ENCODE peak calls at places on chromosomes 5 and 9, in four cellular contexts. One of them, this sample, is unnamed.

GRCh38 chr5:180070726-180071417 is 687 bp downstream of the RNF130 start:
- DNase-seq in hepatocyte: peak
- DNase-seq in naive thymus-derived CD4-positive, alpha-beta T cell: peak
- DNase-seq in ovary: no peak
- DNase-seq in this sample: no peak

GRCh38 chr5:37932450-37932849 is 92.6 kb upstream of the GDNF start:
- DNase-seq in hepatocyte: no peak
- DNase-seq in naive thymus-derived CD4-positive, alpha-beta T cell: no peak
- DNase-seq in ovary: no peak
- DNase-seq in this sample: no peak

GRCh38 chr9:26463841-26464240 is 428.8 kb downstream of the CAAP1 start:
- DNase-seq in hepatocyte: no peak
- DNase-seq in naive thymus-derived CD4-positive, alpha-beta T cell: no peak
- DNase-seq in ovary: no peak
- DNase-seq in this sample: no peak

GRCh38 chr5:150118561-150119229 is 32.3 kb upstream of the CSF1R start:
- DNase-seq in hepatocyte: no peak
- DNase-seq in naive thymus-derived CD4-positive, alpha-beta T cell: no peak
- DNase-seq in ovary: no peak
- DNase-seq in this sample: peak

GRCh38 chr9:110744753-110745522 is 76.3 kb downstream of the MUSK start:
- DNase-seq in hepatocyte: peak
- DNase-seq in naive thymus-derived CD4-positive, alpha-beta T cell: no peak
- DNase-seq in ovary: peak
- DNase-seq in this sample: peak

GRCh38 chr5:115396698-115397097 is 100.2 kb upstream of the CCDC112 start:
- DNase-seq in hepatocyte: no peak
- DNase-seq in naive thymus-derived CD4-positive, alpha-beta T cell: no peak
- DNase-seq in ovary: no peak
- DNase-seq in this sample: no peak

GRCh38 chr9:81445331-81445921 is 243.9 kb downstream of the TLE1 start:
- DNase-seq in hepatocyte: no peak
- DNase-seq in naive thymus-derived CD4-positive, alpha-beta T cell: no peak
- DNase-seq in ovary: no peak
- DNase-seq in this sample: no peak

GRCh38 chr9:27519466-27520465 is 4.3 kb upstream of the IFNK start:
- DNase-seq in hepatocyte: no peak
- DNase-seq in naive thymus-derived CD4-positive, alpha-beta T cell: no peak
- DNase-seq in ovary: no peak
- DNase-seq in this sample: no peak

GRCh38 chr9:100419166-100419565 is 7.8 kb upstream of the MSANTD3 start:
- DNase-seq in hepatocyte: no peak
- DNase-seq in naive thymus-derived CD4-positive, alpha-beta T cell: no peak
- DNase-seq in ovary: no peak
- DNase-seq in this sample: no peak

GRCh38 chr5:76125888-76126287 is 42.7 kb downstream of the SV2C start:
- DNase-seq in hepatocyte: no peak
- DNase-seq in naive thymus-derived CD4-positive, alpha-beta T cell: no peak
- DNase-seq in ovary: no peak
- DNase-seq in this sample: no peak

GRCh38 chr5:126695081-126695480 is 81.9 kb upstream of the LMNB1 start:
- DNase-seq in hepatocyte: no peak
- DNase-seq in naive thymus-derived CD4-positive, alpha-beta T cell: no peak
- DNase-seq in ovary: no peak
- DNase-seq in this sample: no peak

GRCh38 chr9:126982215-126983002 is 67.8 kb downstream of the RALGPS1 start:
- DNase-seq in hepatocyte: no peak
- DNase-seq in naive thymus-derived CD4-positive, alpha-beta T cell: no peak
- DNase-seq in ovary: no peak
- DNase-seq in this sample: no peak

GRCh38 chr5:32202394-32202793 is 28.3 kb upstream of the GOLPH3 start:
- DNase-seq in hepatocyte: no peak
- DNase-seq in naive thymus-derived CD4-positive, alpha-beta T cell: no peak
- DNase-seq in ovary: no peak
- DNase-seq in this sample: no peak

GRCh38 chr5:58871648-58872242 is 288.9 kb downstream of the RAB3C start:
- DNase-seq in hepatocyte: peak
- DNase-seq in naive thymus-derived CD4-positive, alpha-beta T cell: peak
- DNase-seq in ovary: no peak
- DNase-seq in this sample: no peak

GRCh38 chr9:87455407-87455806 is 42.3 kb upstream of the DAPK1 start:
- DNase-seq in hepatocyte: no peak
- DNase-seq in naive thymus-derived CD4-positive, alpha-beta T cell: no peak
- DNase-seq in ovary: no peak
- DNase-seq in this sample: no peak

GRCh38 chr9:87446527-87446926 is 51.1 kb upstream of the DAPK1 start:
- DNase-seq in hepatocyte: no peak
- DNase-seq in naive thymus-derived CD4-positive, alpha-beta T cell: no peak
- DNase-seq in ovary: no peak
- DNase-seq in this sample: no peak

GRCh38 chr9:87445646-87446045 is 52.0 kb upstream of the DAPK1 start:
- DNase-seq in hepatocyte: peak
- DNase-seq in naive thymus-derived CD4-positive, alpha-beta T cell: peak
- DNase-seq in ovary: no peak
- DNase-seq in this sample: no peak

GRCh38 chr9:87447547-87448432 is 49.9 kb upstream of the DAPK1 start:
- DNase-seq in hepatocyte: no peak
- DNase-seq in naive thymus-derived CD4-positive, alpha-beta T cell: no peak
- DNase-seq in ovary: no peak
- DNase-seq in this sample: no peak

DNA sequence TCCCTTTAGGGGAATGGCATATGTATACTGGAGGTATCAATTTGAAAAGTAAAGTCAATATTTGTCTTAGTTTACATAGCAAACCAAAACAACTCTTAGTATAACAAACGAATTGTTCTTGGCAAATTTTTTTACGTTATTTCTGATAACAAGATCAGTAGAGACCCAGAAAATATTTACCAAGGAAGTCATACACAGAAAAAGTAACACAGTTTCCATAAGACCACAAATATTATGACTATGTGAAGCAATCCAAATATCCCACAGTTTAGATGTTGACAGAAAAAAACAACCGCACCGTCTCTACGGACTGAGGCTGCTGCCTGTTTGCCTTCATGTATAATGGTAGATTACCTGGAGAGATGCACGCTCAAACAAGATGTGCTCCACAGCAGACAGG is 46.5 kb upstream of the DAPK1 start:
- DNase-seq in hepatocyte: no peak
- DNase-seq in naive thymus-derived CD4-positive, alpha-beta T cell: no peak
- DNase-seq in ovary: no peak
- DNase-seq in this sample: no peak
- H3K4me3 ChIP-seq in hepatocyte: no peak
- H3K4me3 ChIP-seq in naive thymus-derived CD4-positive, alpha-beta T cell: no peak
- H3K4me3 ChIP-seq in ovary: no peak
- H3K4me3 ChIP-seq in this sample: no peak

DNA sequence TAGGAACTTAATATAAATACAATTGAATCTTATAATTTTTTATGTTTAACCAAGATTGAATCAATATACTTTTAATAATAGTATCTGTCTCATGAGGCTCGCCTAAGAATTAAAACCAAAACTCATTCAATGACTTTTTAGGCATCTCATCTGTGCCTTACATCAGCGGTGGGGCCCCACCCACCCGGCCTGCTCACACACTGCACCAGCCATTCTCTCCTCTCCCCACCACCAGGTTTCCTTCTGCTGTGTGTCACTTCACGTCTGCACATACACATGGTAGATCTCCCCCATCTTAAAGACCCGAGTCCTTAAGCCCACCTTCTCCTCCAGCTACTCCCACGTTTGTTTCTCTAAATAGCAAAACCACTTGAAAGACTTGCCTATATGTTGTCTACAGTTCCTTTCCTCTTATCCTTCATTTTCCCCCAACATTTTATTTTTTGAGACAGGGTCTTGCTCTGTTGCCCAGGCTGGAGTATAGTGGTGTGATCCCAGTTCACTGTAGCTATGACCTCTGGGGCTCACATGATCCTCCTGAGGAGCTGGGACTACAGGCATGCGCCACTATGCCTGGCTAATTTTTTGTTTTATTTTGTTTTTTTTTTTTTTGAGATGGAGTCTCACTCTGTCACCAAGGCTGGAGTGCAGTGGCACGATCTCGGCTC is 77.8 kb downstream of the RAPGEF1 start:
- DNase-seq in hepatocyte: no peak
- DNase-seq in naive thymus-derived CD4-positive, alpha-beta T cell: no peak
- DNase-seq in ovary: no peak
- DNase-seq in this sample: no peak
- H3K4me3 ChIP-seq in hepatocyte: no peak
- H3K4me3 ChIP-seq in naive thymus-derived CD4-positive, alpha-beta T cell: no peak
- H3K4me3 ChIP-seq in ovary: no peak
- H3K4me3 ChIP-seq in this sample: no peak

GRCh38 chr9:86907346-86907745 is 40.0 kb downstream of the GAS1 start:
- DNase-seq in hepatocyte: no peak
- DNase-seq in naive thymus-derived CD4-positive, alpha-beta T cell: no peak
- DNase-seq in ovary: no peak
- DNase-seq in this sample: no peak

GRCh38 chr9:86908261-86908660 is 39.0 kb downstream of the GAS1 start:
- DNase-seq in hepatocyte: no peak
- DNase-seq in naive thymus-derived CD4-positive, alpha-beta T cell: no peak
- DNase-seq in ovary: no peak
- DNase-seq in this sample: no peak

GRCh38 chr9:86901511-86901910 is 45.8 kb downstream of the GAS1 start:
- DNase-seq in hepatocyte: no peak
- DNase-seq in naive thymus-derived CD4-positive, alpha-beta T cell: no peak
- DNase-seq in ovary: no peak
- DNase-seq in this sample: no peak

GRCh38 chr9:86903461-86904010 is 43.8 kb downstream of the GAS1 start:
- DNase-seq in hepatocyte: no peak
- DNase-seq in naive thymus-derived CD4-positive, alpha-beta T cell: no peak
- DNase-seq in ovary: peak
- DNase-seq in this sample: peak

DNA sequence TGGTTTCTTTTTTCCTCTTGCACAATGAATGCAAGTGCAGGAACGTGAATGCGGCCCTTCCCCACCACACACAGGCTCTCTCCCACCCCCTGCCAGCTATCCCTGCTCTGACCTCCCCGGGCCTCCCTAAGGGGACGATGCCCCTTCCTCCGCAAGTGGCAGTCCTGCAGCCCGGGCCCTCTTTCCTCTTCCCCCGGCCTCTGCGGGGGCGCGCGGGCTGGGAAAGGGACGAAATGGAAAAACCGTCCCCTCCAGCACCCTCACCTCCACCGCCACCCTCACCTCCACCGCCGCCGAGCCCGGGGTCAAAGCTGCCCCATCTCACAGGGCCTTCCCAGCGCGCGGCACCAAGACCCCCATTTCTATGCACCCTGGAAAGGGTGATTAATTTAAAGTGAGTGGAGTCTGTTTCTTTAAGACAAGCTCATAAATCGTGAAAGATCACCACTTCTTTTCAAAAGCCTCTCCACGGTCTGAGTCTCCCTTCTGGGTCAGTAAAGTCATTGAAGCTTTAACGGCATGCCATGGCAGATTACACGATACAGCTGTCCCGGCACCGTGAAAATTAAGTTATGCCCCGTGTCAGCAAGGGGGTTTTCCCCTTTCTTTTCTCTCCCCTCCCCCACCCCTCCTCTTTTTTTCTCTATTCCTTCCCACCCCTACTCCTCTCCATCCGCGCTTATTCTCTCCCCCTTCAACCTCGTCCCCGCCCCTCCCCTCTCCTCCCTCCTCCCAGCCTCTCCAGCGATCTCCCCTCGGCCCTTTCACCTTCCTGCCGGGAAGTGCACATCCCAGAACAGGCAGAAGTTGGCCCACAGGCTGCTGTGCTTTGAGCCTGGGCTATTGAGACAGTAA is 44.5 kb downstream of the GAS1 start:
- DNase-seq in hepatocyte: peak
- DNase-seq in naive thymus-derived CD4-positive, alpha-beta T cell: no peak
- DNase-seq in ovary: peak
- DNase-seq in this sample: peak
- H3K4me3 ChIP-seq in hepatocyte: no peak
- H3K4me3 ChIP-seq in naive thymus-derived CD4-positive, alpha-beta T cell: no peak
- H3K4me3 ChIP-seq in ovary: peak
- H3K4me3 ChIP-seq in this sample: no peak

GRCh38 chr5:146336197-146336596 is 2.4 kb upstream of the POU4F3 start:
- DNase-seq in hepatocyte: no peak
- DNase-seq in naive thymus-derived CD4-positive, alpha-beta T cell: no peak
- DNase-seq in ovary: no peak
- DNase-seq in this sample: no peak

GRCh38 chr5:146338774-146339714 is at the start of gene POU4F3:
- DNase-seq in hepatocyte: no peak
- DNase-seq in naive thymus-derived CD4-positive, alpha-beta T cell: no peak
- DNase-seq in ovary: no peak
- DNase-seq in this sample: no peak

GRCh38 chr5:146337928-146338327 is 711 bp upstream of the POU4F3 start:
- DNase-seq in hepatocyte: no peak
- DNase-seq in naive thymus-derived CD4-positive, alpha-beta T cell: no peak
- DNase-seq in ovary: no peak
- DNase-seq in this sample: no peak

GRCh38 chr5:146339715-146340259 is 1.1 kb downstream of the POU4F3 start:
- DNase-seq in hepatocyte: no peak
- DNase-seq in naive thymus-derived CD4-positive, alpha-beta T cell: no peak
- DNase-seq in ovary: no peak
- DNase-seq in this sample: no peak

GRCh38 chr5:146337264-146337904 is 1.3 kb upstream of the POU4F3 start:
- DNase-seq in hepatocyte: no peak
- DNase-seq in naive thymus-derived CD4-positive, alpha-beta T cell: no peak
- DNase-seq in ovary: no peak
- DNase-seq in this sample: no peak
- H3K4me3 ChIP-seq in hepatocyte: no peak
- H3K4me3 ChIP-seq in naive thymus-derived CD4-positive, alpha-beta T cell: no peak
- H3K4me3 ChIP-seq in ovary: no peak
- H3K4me3 ChIP-seq in this sample: no peak

DNA sequence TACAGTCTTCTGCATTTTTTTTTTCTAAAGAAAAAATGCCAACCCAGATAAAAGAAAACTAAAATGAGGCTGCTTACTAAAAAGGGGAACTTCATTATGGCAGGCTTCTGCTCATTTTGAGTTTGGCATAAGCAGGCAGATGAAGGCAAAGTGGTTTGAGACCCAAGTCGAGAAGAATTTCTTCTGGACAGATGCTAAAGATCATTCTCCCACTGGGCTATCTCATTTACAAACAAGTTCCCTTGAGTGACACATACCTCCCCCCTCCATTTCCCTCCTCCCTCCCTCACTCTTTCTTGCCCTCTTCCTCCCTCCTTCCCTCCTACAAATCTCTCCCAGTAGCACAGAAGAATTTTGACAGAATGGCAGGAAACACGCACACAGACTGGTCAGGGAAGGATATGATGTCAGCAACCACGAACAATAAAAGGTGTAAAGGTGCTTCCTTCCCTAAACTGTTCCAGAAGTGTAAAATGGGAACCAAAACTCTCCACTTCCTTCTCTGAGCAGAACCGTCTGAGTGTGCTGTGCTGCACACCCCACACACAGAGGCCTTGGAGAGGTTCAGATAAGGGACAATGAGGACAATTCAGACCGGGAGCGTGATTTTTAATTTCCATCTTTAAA is 55.9 kb downstream of the MEF2C start:
- DNase-seq in hepatocyte: peak
- DNase-seq in naive thymus-derived CD4-positive, alpha-beta T cell: no peak
- DNase-seq in ovary: no peak
- DNase-seq in this sample: peak
- H3K4me3 ChIP-seq in hepatocyte: no peak
- H3K4me3 ChIP-seq in naive thymus-derived CD4-positive, alpha-beta T cell: no peak
- H3K4me3 ChIP-seq in ovary: no peak
- H3K4me3 ChIP-seq in this sample: no peak

GRCh38 chr9:95061916-95062600 is 255.5 kb downstream of the FANCC start:
- DNase-seq in hepatocyte: no peak
- DNase-seq in naive thymus-derived CD4-positive, alpha-beta T cell: no peak
- DNase-seq in ovary: no peak
- DNase-seq in this sample: no peak
- H3K4me3 ChIP-seq in hepatocyte: no peak
- H3K4me3 ChIP-seq in naive thymus-derived CD4-positive, alpha-beta T cell: no peak
- H3K4me3 ChIP-seq in ovary: no peak
- H3K4me3 ChIP-seq in this sample: no peak

This sample was measured in uterus.